ENCODE peak calls at places on chromosomes 12 and 14, in eight cellular contexts. Z, D, J, O, E, R, L and T are unnamed samples.

GRCh38 chr12:89166525-89166934 is 185.8 kb downstream of the DUSP6 start:
- DNase-seq in O (peak; percentile 62), L (no peak), E (peak; percentile 37), J (no peak), D (no peak), Z (peak; percentile 53), R (peak; percentile 43), T (no peak)

GRCh38 chr12:68113644-68114043 is 45.9 kb downstream of the IFNG start:
- DNase-seq in J (no peak), R (no peak), E (peak; percentile 22), D (peak; percentile 22), L (peak; percentile 22), Z (peak; percentile 14), O (no peak), T (no peak)

GRCh38 chr14:57737598-57737997 is 128.3 kb downstream of the SLC35F4 start:
- DNase-seq in L (no peak), Z (no peak), O (no peak), E (no peak), R (no peak), J (no peak), D (no peak), T (no peak)

GRCh38 chr14:50943943-50944646 is at the start of gene PYGL:
- DNase-seq in J (peak; percentile 84), R (peak; percentile 31), E (peak; percentile 50), D (peak; percentile 89), O (peak; percentile 88), L (peak; percentile 43), Z (peak; percentile 88), T (peak; percentile 84)

GRCh38 chr14:76863724-76864407 is 37.7 kb downstream of the LRRC74A start:
- DNase-seq in D (no peak), J (no peak), R (peak; percentile 7), O (no peak), Z (no peak), E (no peak), L (no peak), T (no peak)

GRCh38 chr14:69539631-69540410 is 34.9 kb downstream of the CCDC177 start:
- DNase-seq in O (peak; percentile 68), L (no peak), Z (no peak), E (no peak), D (no peak), J (no peak), R (no peak), T (no peak)

GRCh38 chr12:76103958-76104357 is 19.5 kb upstream of the NAP1L1 start:
- DNase-seq in Z (no peak), R (no peak), O (no peak), J (no peak), D (no peak), L (no peak), E (no peak), T (no peak)

GRCh38 chr12:14699923-14700322 is 3.5 kb upstream of the GUCY2C start:
- DNase-seq in R (no peak), L (no peak), D (no peak), J (no peak), Z (no peak), O (no peak), E (no peak), T (no peak)

GRCh38 chr14:40417777-40418401 is 985.7 kb upstream of the FBXO33 start:
- DNase-seq in O (peak; percentile 1), R (peak; percentile 34), E (peak; percentile 47), J (peak; percentile 68), Z (peak; percentile 71), L (peak; percentile 29), D (peak; percentile 71), T (peak; percentile 13)

GRCh38 chr12:67920432-67920831 is 68.8 kb upstream of the IFNG-AS1 start:
- DNase-seq in J (no peak), Z (peak; percentile 80), E (no peak), O (peak; percentile 18), L (no peak), R (no peak), D (no peak), T (no peak)

GRCh38 chr12:130711751-130712150 is 4.3 kb downstream of the RIMBP2 start:
- DNase-seq in Z (no peak), D (no peak), R (peak; percentile 57), E (no peak), O (no peak), J (no peak), L (no peak), T (no peak)

GRCh38 chr12:75613981-75614380 is 102.6 kb upstream of the KRR1 start:
- DNase-seq in O (peak; percentile 26), E (no peak), D (no peak), Z (no peak), L (no peak), R (no peak), J (no peak), T (no peak)

GRCh38 chr12:12048714-12049113 is 22.0 kb upstream of the BCL2L14 start:
- DNase-seq in R (no peak), Z (no peak), E (no peak), D (no peak), L (no peak), O (no peak), J (no peak), T (no peak)

GRCh38 chr12:92470608-92471021 is 232.2 kb upstream of the PLEKHG7 start:
- DNase-seq in J (no peak), Z (peak; percentile 14), R (peak; percentile 16), L (no peak), D (no peak), E (peak; percentile 59), O (no peak), T (no peak)

GRCh38 chr14:77109656-77110055 is 11.6 kb downstream of the CIPC start:
- DNase-seq in J (no peak), E (no peak), L (no peak), R (no peak), D (no peak), Z (no peak), O (no peak), T (no peak)

GRCh38 chr14:75941030-75941429 is 40.8 kb downstream of the TGFB3 start:
- DNase-seq in E (no peak), D (no peak), R (no peak), J (no peak), O (no peak), Z (no peak), L (no peak), T (no peak)

GRCh38 chr14:69259531-69260245 is at the start of gene GALNT16:
- DNase-seq in D (peak; percentile 86), Z (no peak), L (no peak), E (no peak), R (no peak), O (peak; percentile 59), J (peak; percentile 63), T (peak; percentile 92)

GRCh38 chr12:25979563-25979962 is 21.1 kb downstream of the RASSF8 start:
- DNase-seq in J (no peak), O (peak; percentile 58), E (no peak), D (no peak), L (no peak), Z (peak; percentile 38), R (no peak), T (no peak)

GRCh38 chr12:92729773-92730305 is 27.1 kb downstream of the PLEKHG7 start:
- DNase-seq in D (no peak), O (no peak), R (no peak), J (no peak), L (no peak), E (no peak), Z (no peak), T (no peak)

GRCh38 chr12:105444050-105444808 is 113.7 kb downstream of the C12orf75 start:
- DNase-seq in O (no peak), R (no peak), J (no peak), D (no peak), E (no peak), Z (no peak), L (no peak), T (no peak)

GRCh38 chr12:49288412-49288853 is 6.5 kb upstream of the PRPH start:
- DNase-seq in E (peak; percentile 64), L (peak; percentile 46), J (peak; percentile 71), Z (peak; percentile 74), R (peak; percentile 56), D (peak; percentile 72), O (peak; percentile 62), T (peak; percentile 76)

GRCh38 chr12:101608301-101609133 is 13.7 kb downstream of the MYBPC1 start:
- DNase-seq in Z (peak; percentile 75), D (no peak), J (peak; percentile 62), E (no peak), O (no peak), R (no peak), L (no peak), T (no peak)

DNA sequence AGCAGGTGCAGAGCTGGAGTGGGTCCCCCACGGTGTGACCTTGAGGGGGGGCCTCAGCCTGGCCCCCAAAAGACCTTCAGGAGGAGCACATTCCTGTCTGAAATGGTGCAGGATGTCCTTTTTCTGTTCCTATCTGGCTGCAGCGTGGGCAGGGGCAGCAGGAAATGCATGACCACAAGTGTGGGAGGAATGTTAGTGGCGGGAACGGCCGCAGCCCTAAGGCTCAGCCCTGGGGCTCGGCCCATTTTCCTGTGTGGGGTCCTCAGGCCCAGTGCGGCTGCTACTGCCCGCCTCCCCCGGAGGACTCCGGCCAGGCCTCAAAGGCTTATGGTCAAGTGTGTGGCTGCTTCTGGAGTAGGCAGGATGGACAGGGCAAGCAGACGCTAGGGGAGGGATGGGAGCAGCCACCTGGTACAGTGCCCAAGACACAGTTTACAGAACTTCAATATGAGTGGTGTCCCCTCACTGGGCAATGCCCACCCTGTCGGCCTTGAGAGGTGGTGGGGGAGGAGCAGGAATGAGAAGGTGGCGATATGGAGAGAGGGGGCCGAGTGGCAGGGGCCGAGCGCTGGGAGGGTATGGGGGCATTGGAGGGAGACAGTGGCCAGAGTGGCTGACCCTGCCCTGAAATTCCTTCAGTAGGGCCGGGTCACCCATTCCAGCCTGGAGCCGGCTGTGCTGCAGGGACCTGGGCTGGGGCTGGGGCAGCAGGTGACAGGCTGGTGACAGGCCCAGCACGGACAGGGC is 137.4 kb downstream of the CALM1 start:
- DNase-seq in J (no peak), L (no peak), D (no peak), Z (no peak), O (peak; percentile 10), R (no peak), E (no peak), T (no peak)
- TF ChIP-seq EZH2phosphoT487 in J (no peak), L (no peak), D (no peak), Z (no peak), O (no peak), R (no peak), E (no peak), T (no peak)

DNA sequence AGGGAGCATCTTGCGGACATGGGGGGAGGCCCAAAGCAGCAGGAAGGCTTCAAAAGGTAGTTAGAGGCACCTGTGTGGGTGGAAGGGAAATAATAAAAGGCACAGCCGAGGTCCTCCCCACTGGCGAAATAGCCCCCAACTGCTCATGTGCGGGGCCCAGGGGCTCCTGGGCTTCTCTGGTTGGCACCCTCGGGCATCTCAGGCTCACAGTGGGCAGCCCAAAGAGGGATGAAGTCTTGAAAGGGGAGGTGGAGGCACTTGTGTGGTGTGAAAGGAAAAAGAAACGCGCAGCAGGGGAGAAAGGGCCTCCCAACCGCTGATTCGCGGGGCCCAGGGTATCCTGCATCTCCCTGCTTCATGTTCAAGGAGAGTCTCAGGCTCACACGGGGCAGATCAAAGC is 579.4 kb downstream of the ALG10 start:
- DNase-seq in R (no peak), E (no peak), J (no peak), O (no peak), L (no peak), D (no peak), Z (no peak), T (peak; percentile 0)
- H3K9me3 ChIP-seq in R (no peaks in the 10 kb centered on the region), E (no peaks in the 10 kb centered on the region), J (no peaks in the 10 kb centered on the region), O (no peaks in the 10 kb centered on the region), L (peaks cover 3% of the 10 kb centered on the region), D (no peaks in the 10 kb centered on the region), Z (no peaks in the 10 kb centered on the region), T (no peaks in the 10 kb centered on the region)

GRCh38 chr12:57779736-57780135 is 2.9 kb upstream of the TSFM start:
- DNase-seq in Z (no peak), D (no peak), E (no peak), O (no peak), L (no peak), R (no peak), J (no peak), T (no peak)
- TF ChIP-seq EZH2phosphoT487 in Z (no peak), D (no peak), E (no peak), O (no peak), L (no peak), R (no peak), J (no peak), T (no peak)

GRCh38 chr12:132054983-132055382 is 89.1 kb downstream of the DDX51 start:
- DNase-seq in E (no peak), R (no peak), J (no peak), L (no peak), O (no peak), D (no peak), Z (no peak), T (no peak)
- H3K9me3 ChIP-seq in E (no peaks in the 10 kb centered on the region), R (no peaks in the 10 kb centered on the region), J (no peaks in the 10 kb centered on the region), L (no peaks in the 10 kb centered on the region), O (no peaks in the 10 kb centered on the region), D (no peaks in the 10 kb centered on the region), Z (no peaks in the 10 kb centered on the region), T (no peaks in the 10 kb centered on the region)